ENCODE peak calls at places on chromosome 13, in four cellular contexts. X is PC-3, B is Peyer's patch, M is aorta. K is an unnamed sample.

GRCh38 chr13:46386996-46387851 is at the start of gene RUBCNL:
- DNase-seq in X (peak; percentile 63), B (peak; percentile 86), M (peak; percentile 77), K (no peak)

GRCh38 chr13:24995225-24995804 is 100.6 kb upstream of the PABPC3 start:
- DNase-seq in X (peak; percentile 86), B (peak; percentile 82), M (peak; percentile 63), K (peak; percentile 52)

GRCh38 chr13:38429916-38430315 is 80.3 kb downstream of the UFM1 start:
- DNase-seq in X (no peak), B (no peak), M (no peak), K (no peak)

GRCh38 chr13:28501547-28501946 is 6.6 kb upstream of the FLT1 start:
- DNase-seq in X (no peak), B (no peak), M (no peak), K (no peak)

GRCh38 chr13:80988752-80989151 is 647.8 kb upstream of the SPRY2 start:
- DNase-seq in X (no peak), B (no peak), M (no peak), K (no peak)

GRCh38 chr13:44142911-44143665 is 230.5 kb upstream of the SERP2 start:
- DNase-seq in X (peak; percentile 68), B (no peak), M (no peak), K (no peak)

GRCh38 chr13:101611491-101612475 is 159.3 kb downstream of the ITGBL1 start:
- DNase-seq in X (no peak), B (no peak), M (no peak), K (no peak)

GRCh38 chr13:51942189-51942588 is 69.1 kb downstream of the ATP7B start:
- DNase-seq in X (peak; percentile 54), B (peak; percentile 86), M (no peak), K (peak; percentile 89)

GRCh38 chr13:80341771-80342271 is 895 bp upstream of the SPRY2 start:
- DNase-seq in X (peak; percentile 41), B (peak; percentile 57), M (peak; percentile 55), K (no peak)

GRCh38 chr13:95754069-95754468 is 77.1 kb downstream of the DNAJC3 start:
- DNase-seq in X (no peak), B (no peak), M (no peak), K (no peak)

GRCh38 chr13:79485014-79485441 is 4.1 kb downstream of the NDFIP2 start:
- DNase-seq in X (peak; percentile 77), B (peak; percentile 68), M (no peak), K (peak; percentile 59)

GRCh38 chr13:35163674-35164073 is 221.6 kb downstream of the NBEA start:
- DNase-seq in X (no peak), B (no peak), M (no peak), K (no peak)

GRCh38 chr13:67880916-67881315 is 650.8 kb upstream of the PCDH9 start:
- DNase-seq in X (no peak), B (no peak), M (no peak), K (no peak)

GRCh38 chr13:46369506-46370268 is 17.4 kb downstream of the RUBCNL start:
- DNase-seq in X (no peak), B (no peak), M (no peak), K (no peak)

GRCh38 chr13:36074659-36075058 is 56.5 kb downstream of the DCLK1 start:
- DNase-seq in X (no peak), B (no peak), M (no peak), K (no peak)

GRCh38 chr13:109703250-109703649 is 83.1 kb downstream of the IRS2 start:
- DNase-seq in X (no peak), B (no peak), M (no peak), K (no peak)
- H3K4me1 ChIP-seq in X (peaks cover 16% of the 10 kb centered on the region), B (no peaks in the 10 kb centered on the region), M (no peaks in the 10 kb centered on the region), K (peaks cover 10% of the 10 kb centered on the region)

GRCh38 chr13:31681133-31681532 is 58.2 kb upstream of the RXFP2 start:
- DNase-seq in X (no peak), B (no peak), M (no peak), K (no peak)

GRCh38 chr13:31686660-31687430 is 52.5 kb upstream of the RXFP2 start:
- DNase-seq in X (no peak), B (no peak), M (no peak), K (no peak)
- H3K36me3 ChIP-seq in X (no peaks in the 10 kb centered on the region), B (no peaks in the 10 kb centered on the region), M (no peaks in the 10 kb centered on the region), K (no peaks in the 10 kb centered on the region)

GRCh38 chr13:40624338-40624737 is 42.1 kb downstream of the FOXO1 start:
- DNase-seq in X (no peak), B (no peak), M (no peak), K (no peak)

GRCh38 chr13:40626977-40627376 is 39.5 kb downstream of the FOXO1 start:
- DNase-seq in X (no peak), B (no peak), M (no peak), K (no peak)

GRCh38 chr13:40629678-40630384 is 36.6 kb downstream of the FOXO1 start:
- DNase-seq in X (no peak), B (no peak), M (no peak), K (no peak)

GRCh38 chr13:40622761-40623160 is 43.7 kb downstream of the FOXO1 start:
- DNase-seq in X (no peak), B (no peak), M (no peak), K (no peak)

GRCh38 chr13:40626566-40626965 is 39.9 kb downstream of the FOXO1 start:
- DNase-seq in X (no peak), B (no peak), M (no peak), K (no peak)
- H3K4me1 ChIP-seq in X (peaks cover 17% of the 10 kb centered on the region), B (no peaks in the 10 kb centered on the region), M (peaks cover 12% of the 10 kb centered on the region), K (peaks cover 18% of the 10 kb centered on the region)

GRCh38 chr13:58620171-58620570 is 988.6 kb downstream of the PCDH17 start:
- DNase-seq in X (no peak), B (no peak), M (no peak), K (no peak)
- H3K36me3 ChIP-seq in X (no peaks in the 10 kb centered on the region), B (no peaks in the 10 kb centered on the region), M (no peaks in the 10 kb centered on the region), K (no peaks in the 10 kb centered on the region)

K was measured in stomach.